ENCODE peak calls at places on chromosomes 11 and 22, in seven cellular contexts. K is caudate nucleus, B is Calu3, X is D341Med, Z is left lobe of liver, U is fibroblast of lung, G is anterior cingulate cortex. F is an unnamed sample.

GRCh38 chr22:26711205-26711958 is 54.0 kb downstream of the MIAT start:
- DNase-seq in K (no peak), B (no peak), X (no peak), Z (no peak), U (no peak), G (no peak), F (no peak)

GRCh38 chr11:116613201-116613910 is 159.4 kb downstream of the BUD13 start:
- DNase-seq in K (no peak), B (no peak), X (peak; percentile 69), Z (peak; percentile 28), U (no peak), G (no peak), F (no peak)

GRCh38 chr11:1291295-1292017 is 18.0 kb downstream of the TOLLIP start:
- DNase-seq in K (no peak), B (no peak), X (no peak), Z (peak; percentile 42), U (no peak), G (no peak), F (no peak)

GRCh38 chr11:27255447-27255828 is 107.6 kb downstream of the CCDC34 start:
- DNase-seq in K (no peak), B (no peak), X (no peak), Z (no peak), U (peak; percentile 98), G (no peak), F (no peak)

GRCh38 chr11:45885921-45886721 is 670 bp downstream of the MAPK8IP1 start:
- DNase-seq in K (no peak), B (no peak), X (peak; percentile 56), Z (no peak), U (no peak), G (no peak), F (no peak)

GRCh38 chr11:92152245-92152644 is 72.4 kb upstream of the FAT3 start:
- DNase-seq in K (no peak), B (no peak), X (peak; percentile 24), Z (no peak), U (no peak), G (no peak), F (no peak)

GRCh38 chr22:49247194-49247924 is 580.3 kb downstream of the BRD1 start:
- DNase-seq in K (no peak), B (no peak), X (peak; percentile 8), Z (peak; percentile 16), U (no peak), G (no peak), F (no peak)

GRCh38 chr11:68003846-68004550 is at the start of gene UNC93B1:
- DNase-seq in K (peak; percentile 51), B (peak; percentile 93), X (peak; percentile 86), Z (peak; percentile 91), U (peak; percentile 79), G (peak; percentile 51), F (peak; percentile 16)

GRCh38 chr22:26394787-26395186 is 34.3 kb upstream of the ASPHD2 start:
- DNase-seq in K (no peak), B (no peak), X (no peak), Z (no peak), U (no peak), G (no peak), F (no peak)

GRCh38 chr11:1382831-1383607 is 6.7 kb upstream of the BRSK2 start:
- DNase-seq in K (peak; percentile 52), B (peak; percentile 78), X (peak; percentile 90), Z (peak; percentile 60), U (peak; percentile 63), G (peak; percentile 67), F (no peak)

GRCh38 chr22:26857169-26857568 is 199.8 kb downstream of the MIAT start:
- DNase-seq in K (no peak), B (no peak), X (no peak), Z (no peak), U (no peak), G (no peak), F (no peak)

GRCh38 chr11:28298209-28298608 is 190.0 kb downstream of the METTL15 start:
- DNase-seq in K (no peak), B (no peak), X (no peak), Z (no peak), U (no peak), G (no peak), F (no peak)

GRCh38 chr11:107785401-107785800 is 73.2 kb downstream of the SLC35F2 start:
- DNase-seq in K (no peak), B (no peak), X (no peak), Z (no peak), U (peak; percentile 66), G (no peak), F (no peak)

GRCh38 chr11:78646564-78647185 is 72.0 kb upstream of the NARS2 start:
- DNase-seq in K (peak; percentile 14), B (peak; percentile 74), X (peak; percentile 50), Z (peak; percentile 57), U (peak; percentile 31), G (no peak), F (no peak)

GRCh38 chr11:16902979-16903378 is 111.2 kb downstream of the PLEKHA7 start:
- DNase-seq in K (no peak), B (no peak), X (no peak), Z (no peak), U (no peak), G (no peak), F (no peak)

GRCh38 chr11:88402784-88403183 is 65.2 kb upstream of the CTSC start:
- DNase-seq in K (no peak), B (no peak), X (no peak), Z (no peak), U (peak; percentile 72), G (no peak), F (no peak)

GRCh38 chr11:11813288-11813962 is 28.3 kb upstream of the USP47 start:
- DNase-seq in K (no peak), B (peak; percentile 53), X (no peak), Z (peak; percentile 77), U (peak; percentile 98), G (no peak), F (no peak)

GRCh38 chr11:130178441-130178971 is 18.9 kb downstream of the ST14 start:
- DNase-seq in K (no peak), B (no peak), X (no peak), Z (peak; percentile 62), U (no peak), G (no peak), F (no peak)

GRCh38 chr22:47296405-47297260 is 534.2 kb downstream of the TBC1D22A start:
- DNase-seq in K (no peak), B (no peak), X (peak; percentile 23), Z (no peak), U (no peak), G (no peak), F (no peak)

GRCh38 chr11:110295487-110296225 is 758 bp downstream of the RDX start:
- DNase-seq in K (peak; percentile 68), B (peak; percentile 45), X (peak; percentile 77), Z (peak; percentile 66), U (peak; percentile 55), G (peak; percentile 39), F (no peak)

GRCh38 chr11:120354068-120354467 is 17.9 kb downstream of the ARHGEF12 start:
- DNase-seq in K (no peak), B (no peak), X (no peak), Z (no peak), U (peak; percentile 41), G (no peak), F (no peak)

GRCh38 chr22:18954941-18955571 is 19.0 kb upstream of the PRODH start:
- DNase-seq in K (no peak), B (no peak), X (no peak), Z (peak; percentile 45), U (no peak), G (no peak), F (no peak)

GRCh38 chr11:17077240-17077519 is 287 bp downstream of the RPS13 start:
- DNase-seq in K (no peak), B (no peak), X (no peak), Z (no peak), U (no peak), G (no peak), F (no peak)

GRCh38 chr22:25395468-25395867 is 169.0 kb upstream of the GRK3 start:
- DNase-seq in K (no peak), B (no peak), X (peak; percentile 25), Z (no peak), U (no peak), G (no peak), F (no peak)

GRCh38 chr11:126115253-126115540 is 52.5 kb upstream of the CDON start:
- DNase-seq in K (no peak), B (peak; percentile 20), X (peak; percentile 91), Z (peak; percentile 59), U (no peak), G (no peak), F (no peak)

GRCh38 chr11:18371279-18371678 is 23.1 kb upstream of the LDHA start:
- DNase-seq in K (no peak), B (no peak), X (no peak), Z (no peak), U (peak; percentile 64), G (no peak), F (no peak)

GRCh38 chr11:9773524-9773923 is 109.6 kb downstream of the SWAP70 start:
- DNase-seq in K (no peak), B (no peak), X (no peak), Z (no peak), U (no peak), G (no peak), F (no peak)

GRCh38 chr22:20918663-20919220 is 1.5 kb downstream of the CRKL start:
- DNase-seq in K (no peak), B (no peak), X (peak; percentile 38), Z (no peak), U (no peak), G (no peak), F (no peak)

GRCh38 chr11:19959697-19960096 is 200.6 kb downstream of the DBX1 start:
- DNase-seq in K (no peak), B (no peak), X (no peak), Z (no peak), U (peak; percentile 58), G (no peak), F (no peak)

GRCh38 chr11:44484211-44484610 is 81.3 kb upstream of the CD82 start:
- DNase-seq in K (peak; percentile 0), B (peak; percentile 19), X (peak; percentile 52), Z (no peak), U (no peak), G (no peak), F (no peak)

GRCh38 chr11:2916114-2916891 is 12.9 kb downstream of the PHLDA2 start:
- DNase-seq in K (no peak), B (no peak), X (no peak), Z (no peak), U (no peak), G (no peak), F (no peak)

GRCh38 chr11:120125005-120125404 is 12.9 kb downstream of the TRIM29 start:
- DNase-seq in K (no peak), B (no peak), X (no peak), Z (no peak), U (peak; percentile 29), G (peak; percentile 3), F (no peak)

GRCh38 chr11:10785146-10785474 is 23.6 kb downstream of the EIF4G2 start:
- DNase-seq in K (no peak), B (no peak), X (no peak), Z (no peak), U (no peak), G (no peak), F (no peak)

GRCh38 chr22:28909375-28909774 is 26.0 kb downstream of the ZNRF3 start:
- DNase-seq in K (no peak), B (peak; percentile 40), X (no peak), Z (no peak), U (peak; percentile 76), G (no peak), F (no peak)

GRCh38 chr11:124518900-124519541 is 24.4 kb downstream of the OR8B12 start:
- DNase-seq in K (peak; percentile 67), B (no peak), X (no peak), Z (no peak), U (peak; percentile 6), G (no peak), F (no peak)

GRCh38 chr22:38069372-38070249 is 12.4 kb downstream of the PICK1 start:
- DNase-seq in K (peak; percentile 85), B (no peak), X (peak; percentile 74), Z (no peak), U (peak; percentile 7), G (peak; percentile 79), F (no peak)

GRCh38 chr22:39215430-39216142 is 29.2 kb downstream of the PDGFB start:
- DNase-seq in K (no peak), B (no peak), X (peak; percentile 72), Z (no peak), U (no peak), G (no peak), F (no peak)

GRCh38 chr11:87076874-87077429 is 39.2 kb downstream of the TMEM135 start:
- DNase-seq in K (no peak), B (no peak), X (no peak), Z (no peak), U (no peak), G (no peak), F (no peak)